ENCODE peak calls at places on chromosomes 7 and 10, in five cellular contexts. A, C, U, H and G are unnamed samples.

GRCh38 chr10:60299961-60300883 is 89.5 kb downstream of the ANK3 start:
- DNase-seq in A (no peak), U (no peak), H (no peak), C (no peak), G (no peak)

GRCh38 chr10:77692782-77693181 is 55.2 kb upstream of the KCNMA1 start:
- DNase-seq in C (no peak), A (no peak), U (no peak), H (no peak), G (no peak)

GRCh38 chr10:73584737-73585136 is 6.4 kb downstream of the USP54 start:
- DNase-seq in U (no peak), H (peak), C (no peak), A (no peak), G (no peak)

GRCh38 chr10:117590516-117590915 is 48.0 kb downstream of the EMX2 start:
- DNase-seq in C (no peak), A (no peak), H (no peak), U (no peak), G (no peak)

GRCh38 chr7:37921340-37921805 is 933 bp downstream of the EPDR1 start:
- DNase-seq in H (peak), A (no peak), U (peak), C (peak), G (peak)

GRCh38 chr7:104890216-104890615 is 123.8 kb upstream of the KMT2E start:
- DNase-seq in H (no peak), A (no peak), U (no peak), C (no peak), G (no peak)

GRCh38 chr7:99624487-99624886 is 7.7 kb downstream of the ZSCAN25 start:
- DNase-seq in U (no peak), C (no peak), A (no peak), H (peak), G (no peak)

GRCh38 chr7:69429817-69430501 is 168.3 kb upstream of the AUTS2 start:
- DNase-seq in H (no peak), C (peak), U (peak), A (no peak), G (no peak)

GRCh38 chr10:32180354-32181280 is 124.4 kb upstream of the KIF5B start:
- DNase-seq in C (no peak), H (no peak), A (no peak), U (no peak), G (no peak)

GRCh38 chr7:127557803-127558202 is 27.6 kb downstream of the GCC1 start:
- DNase-seq in H (no peak), A (no peak), U (no peak), C (no peak), G (no peak)

GRCh38 chr7:142611566-142612250 is 137.6 kb upstream of the PRSS1 start:
- DNase-seq in C (no peak), A (no peak), H (no peak), U (no peak), G (no peak)

GRCh38 chr7:112233048-112233697 is 26.7 kb downstream of the ZNF277 start:
- DNase-seq in A (no peak), H (no peak), C (no peak), U (no peak), G (no peak)

GRCh38 chr10:125633517-125633999 is 49.4 kb downstream of the TEX36 start:
- DNase-seq in U (no peak), C (no peak), H (no peak), A (no peak), G (no peak)

GRCh38 chr10:116247701-116248100 is 25.3 kb downstream of the GFRA1 start:
- DNase-seq in A (no peak), U (no peak), C (no peak), H (no peak), G (no peak)

GRCh38 chr10:112558476-112559166 is 111.6 kb downstream of the VTI1A start:
- DNase-seq in C (no peak), U (no peak), H (no peak), A (no peak), G (no peak)

GRCh38 chr10:24618401-24618800 is 105.3 kb downstream of the ARHGAP21 start:
- DNase-seq in U (no peak), C (no peak), H (no peak), A (no peak), G (no peak)

GRCh38 chr7:2717905-2718702 is 30.1 kb downstream of the AMZ1 start:
- DNase-seq in U (no peak), C (no peak), H (no peak), A (no peak), G (no peak)

GRCh38 chr10:32878646-32879045 is 79.4 kb downstream of the ITGB1 start:
- DNase-seq in U (no peak), A (no peak), H (no peak), C (no peak), G (no peak)

GRCh38 chr7:44767912-44768662 is 19.4 kb downstream of the ZMIZ2 start:
- DNase-seq in H (no peak), U (peak), C (no peak), A (peak), G (peak)

DNA sequence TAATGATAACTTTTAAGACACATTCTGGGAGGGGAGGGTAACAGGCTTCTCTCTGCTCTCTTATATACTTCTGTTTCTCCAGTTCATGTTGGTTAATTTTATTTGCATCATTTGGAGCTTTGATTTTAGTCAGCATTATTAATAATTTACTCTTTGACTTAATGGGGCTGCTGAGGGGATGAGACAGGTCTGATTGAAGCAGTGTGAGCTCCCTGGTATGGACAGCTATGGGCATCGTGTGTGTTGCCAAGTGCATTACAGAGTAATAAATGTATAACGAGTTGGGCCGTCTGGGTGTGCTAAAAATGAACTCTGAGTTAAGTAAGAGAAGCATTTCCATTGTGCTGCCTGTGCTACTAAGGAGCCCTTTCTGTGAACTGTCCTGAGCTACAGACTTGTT is 31.7 kb upstream of the IKZF1 start:
- DNase-seq in H (no peak), C (no peak), U (no peak), A (no peak), G (no peak)
- TF ChIP-seq CTCF in H (no peak), C (no peak), U (no peak), A (no peak), G (no peak)

GRCh38 chr10:103847909-103848468 is 7.4 kb downstream of the SH3PXD2A start:
- DNase-seq in C (no peak), U (no peak), H (peak), A (no peak), G (no peak)
- TF ChIP-seq CTCF in C (peak), U (peak), H (peak), A (no peak), G (peak)

GRCh38 chr10:124296813-124297788 is 121.6 kb downstream of the OAT start:
- DNase-seq in C (no peak), A (peak), H (no peak), U (no peak), G (no peak)

GRCh38 chr10:124298891-124299290 is 119.8 kb downstream of the OAT start:
- DNase-seq in U (no peak), H (no peak), A (peak), C (no peak), G (no peak)

GRCh38 chr10:124294811-124295770 is 123.6 kb downstream of the OAT start:
- DNase-seq in H (no peak), A (peak), C (no peak), U (no peak), G (no peak)

GRCh38 chr10:124293641-124294449 is 124.9 kb downstream of the OAT start:
- DNase-seq in C (no peak), A (peak), H (no peak), U (no peak), G (no peak)

DNA sequence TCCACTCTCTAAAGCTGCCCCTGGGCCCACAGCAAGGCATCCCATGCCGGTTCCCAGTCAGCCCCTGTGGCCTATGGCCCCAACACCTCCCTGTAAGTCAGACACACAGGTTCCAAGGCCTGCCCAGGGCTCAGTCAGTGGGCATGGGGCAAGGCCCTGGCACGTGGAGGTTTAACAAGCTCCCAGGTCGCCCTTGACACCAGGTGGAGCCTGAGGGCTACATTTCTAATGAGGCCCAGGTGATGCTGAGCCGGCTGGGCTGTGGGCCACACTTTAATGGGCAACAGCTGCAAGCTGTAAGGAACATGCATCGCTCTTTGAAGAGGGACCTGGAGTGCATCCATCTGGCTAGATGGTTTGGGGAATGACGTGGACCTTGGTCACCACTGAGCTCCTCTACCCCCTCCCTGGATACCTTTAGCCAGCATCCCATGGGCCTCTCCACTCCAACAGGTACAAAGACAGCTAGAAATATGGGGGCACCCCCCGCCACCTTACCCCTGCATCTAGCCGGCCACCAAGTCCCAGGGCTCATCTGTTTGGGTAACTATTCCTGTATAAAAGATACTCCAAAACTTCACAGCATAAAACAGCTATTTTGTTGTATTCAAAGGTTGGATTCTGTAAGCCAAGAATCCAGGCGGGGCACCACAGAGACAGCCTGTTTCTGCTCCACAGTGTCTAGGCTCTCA is 122.5 kb downstream of the OAT start:
- DNase-seq in C (no peak), A (no peak), H (peak), U (no peak), G (no peak)
- TF ChIP-seq CTCF in C (no peak), A (no peak), H (no peak), U (no peak), G (no peak)

DNA sequence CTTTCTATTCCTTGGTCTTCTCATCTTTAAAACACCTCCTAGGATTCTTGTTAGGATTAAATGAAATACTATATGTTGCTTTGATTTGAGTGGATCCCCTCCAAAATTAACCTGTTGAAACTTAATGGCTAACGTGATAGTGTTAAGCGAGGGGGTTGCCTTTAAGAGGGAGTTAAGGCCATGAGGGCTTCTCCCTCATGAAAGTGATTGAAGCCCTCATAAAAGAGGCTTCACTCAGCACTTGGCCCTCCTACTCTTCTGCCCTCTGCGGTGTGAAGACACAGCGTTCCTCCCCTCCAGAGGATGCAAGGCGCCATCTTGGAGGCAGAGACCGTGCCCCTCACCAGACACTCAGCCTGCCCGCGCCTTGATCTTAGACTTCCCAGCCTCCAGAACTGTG is 46.6 kb downstream of the CNNM2 start:
- DNase-seq in U (no peak), A (no peak), H (no peak), C (no peak), G (no peak)
- TF ChIP-seq CTCF in U (no peak), A (no peak), H (no peak), C (no peak), G (no peak)

DNA sequence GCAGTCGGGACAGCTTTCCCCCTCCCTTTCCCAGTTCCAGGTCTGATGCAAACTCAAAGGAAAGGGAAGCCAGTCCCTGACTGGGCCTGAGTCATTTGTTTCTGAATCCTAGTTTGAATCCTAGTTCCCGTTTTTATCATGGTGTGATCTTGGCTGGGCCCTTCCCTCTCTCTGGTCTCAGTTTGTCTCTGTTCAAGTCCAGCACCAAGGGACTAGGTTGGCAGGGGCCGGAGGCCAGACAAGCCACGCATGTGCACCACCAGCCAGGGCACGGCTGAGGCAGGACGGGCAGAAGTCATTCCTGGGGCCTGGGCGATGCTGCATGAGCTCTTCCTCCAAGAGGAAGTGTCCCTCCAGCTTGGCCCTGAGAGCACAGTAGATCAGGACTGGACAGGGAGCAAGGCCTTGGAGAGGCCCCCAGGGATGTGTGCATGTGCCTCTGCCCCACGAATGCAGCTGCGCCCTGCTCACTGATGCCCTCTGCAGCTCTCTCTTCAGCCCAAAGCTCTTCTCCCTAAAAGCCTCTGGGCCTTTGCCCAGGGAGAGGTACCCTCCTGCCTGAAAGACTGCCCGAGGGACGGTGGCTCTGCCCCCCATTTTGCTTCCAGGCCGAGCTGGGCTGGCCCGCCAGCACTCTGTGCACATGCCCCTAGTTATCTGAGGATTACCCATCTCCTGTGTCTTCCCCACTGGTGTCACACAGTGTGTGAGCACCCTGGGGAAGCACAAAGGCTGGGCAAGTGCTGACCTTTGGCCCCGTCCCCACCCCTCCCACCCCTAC is 86.7 kb downstream of the ZMIZ1 start:
- DNase-seq in H (no peak), C (no peak), A (no peak), U (peak), G (no peak)
- TF ChIP-seq CTCF in H (no peak), C (no peak), A (no peak), U (no peak), G (peak)

DNA sequence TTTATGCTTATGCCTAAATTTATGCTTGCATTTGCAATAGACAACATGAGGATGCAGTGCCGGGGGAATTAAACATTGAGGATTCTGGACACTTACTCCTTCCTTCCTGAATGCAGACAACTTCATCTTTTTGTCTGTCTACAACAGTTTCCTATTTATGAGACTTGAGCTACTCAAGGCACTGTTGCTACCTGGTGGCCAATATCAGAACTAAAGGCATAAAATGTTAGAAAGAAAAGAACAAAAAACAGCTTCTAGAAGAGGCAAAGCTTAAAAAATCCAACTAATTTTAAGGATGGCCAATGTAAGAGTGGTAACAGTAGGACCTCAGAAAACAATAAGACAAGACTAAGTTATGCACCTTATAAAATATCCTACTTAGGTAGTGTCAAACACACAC is 144.5 kb upstream of the PTN start:
- DNase-seq in H (no peak), U (no peak), A (no peak), C (no peak), G (no peak)
- TF ChIP-seq CTCF in H (no peak), U (no peak), A (no peak), C (peak), G (no peak)

GRCh38 chr10:50295367-50295766 is 44.1 kb upstream of the ASAH2 start:
- DNase-seq in H (no peak), A (no peak), U (no peak), C (no peak), G (no peak)

GRCh38 chr10:50293508-50294320 is 42.4 kb upstream of the ASAH2 start:
- DNase-seq in A (no peak), C (no peak), H (no peak), U (no peak), G (no peak)

GRCh38 chr10:50294582-50294981 is 43.3 kb upstream of the ASAH2 start:
- DNase-seq in U (no peak), C (no peak), H (no peak), A (no peak), G (no peak)

GRCh38 chr10:50289196-50289595 is 37.9 kb upstream of the ASAH2 start:
- DNase-seq in H (no peak), A (no peak), U (no peak), C (no peak), G (no peak)

DNA sequence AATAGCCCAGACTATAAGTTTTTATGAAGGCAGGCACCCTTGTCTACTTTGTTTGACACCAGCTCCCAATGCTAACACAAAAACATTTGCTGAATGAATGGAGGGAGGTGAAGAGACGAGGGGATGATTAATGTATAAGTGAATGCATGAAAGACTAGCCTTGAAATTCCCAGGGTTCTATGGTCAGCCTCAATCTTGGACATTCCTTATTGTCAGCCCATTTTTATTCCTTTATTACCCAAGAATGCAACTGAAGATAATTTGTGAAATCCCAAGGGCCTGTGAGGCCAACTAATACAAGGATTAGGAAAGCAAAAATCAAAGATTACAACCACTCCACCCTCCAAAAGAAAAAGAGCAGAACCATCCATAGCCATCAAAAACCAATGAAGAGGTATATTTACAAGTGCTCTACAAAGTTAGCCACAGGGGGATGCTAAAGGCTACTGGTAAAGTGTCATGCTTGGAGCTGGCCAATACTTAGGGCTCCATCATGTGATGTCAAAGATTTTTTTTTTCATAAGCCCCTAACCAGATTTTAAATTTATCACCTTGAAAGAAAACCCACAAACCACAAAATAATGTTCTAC is 40.0 kb upstream of the ASAH2 start:
- DNase-seq in H (no peak), A (no peak), U (no peak), C (no peak), G (peak)
- TF ChIP-seq CTCF in H (no peak), A (peak), U (peak), C (no peak), G (peak)

DNA sequence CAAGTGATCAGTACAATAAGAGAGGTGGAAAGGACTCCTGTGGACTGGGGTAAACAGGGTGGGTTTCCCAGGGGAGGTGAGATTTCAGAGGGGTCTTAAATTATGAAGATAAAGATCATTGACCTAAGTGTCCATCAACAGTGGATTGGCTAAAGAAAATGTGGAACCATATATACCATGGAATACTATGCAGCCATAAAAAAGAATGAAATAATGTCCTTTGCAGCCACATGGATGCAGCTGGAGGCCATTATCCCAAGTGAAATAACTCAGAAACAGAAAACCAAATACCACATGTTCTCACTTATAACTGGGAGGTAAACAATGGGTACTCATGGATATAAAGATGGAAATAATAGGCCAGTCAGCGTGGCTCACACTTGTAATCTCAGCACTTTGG is 28.9 kb upstream of the CUX1 start:
- DNase-seq in H (no peak), C (no peak), A (no peak), U (no peak), G (no peak)
- TF ChIP-seq CTCF in H (no peak), C (no peak), A (no peak), U (no peak), G (no peak)